ENCODE peak calls at places on chromosomes 3 and 15, in six cellular contexts. C is fibroblast of pulmonary artery, D is adrenal gland, X is heart right ventricle, O is PC-3, N is HCT116. S is an unnamed sample.

GRCh38 chr3:190117995-190118394 is 2.7 kb downstream of the P3H2 start:
- DNase-seq in N (no peak), O (no peak), D (no peak), C (no peak), X (no peak), S (no peak)

GRCh38 chr3:72086051-72086711 is 301.2 kb upstream of the PROK2 start:
- DNase-seq in D (no peak), O (no peak), X (no peak), N (no peak), C (peak), S (no peak)

GRCh38 chr3:128432301-128432897 is 34.3 kb downstream of the DNAJB8 start:
- DNase-seq in O (peak), X (no peak), C (no peak), D (no peak), N (no peak), S (no peak)

GRCh38 chr15:58574612-58575011 is 142.8 kb downstream of the LIPC start:
- DNase-seq in O (no peak), N (no peak), C (no peak), D (no peak), X (no peak), S (no peak)

GRCh38 chr3:149214702-149215101 is 6.9 kb downstream of the CP start:
- DNase-seq in O (no peak), C (no peak), D (no peak), X (no peak), N (no peak), S (no peak)

GRCh38 chr15:68054658-68055223 is 626 bp downstream of the PIAS1 start:
- DNase-seq in O (no peak), C (no peak), N (no peak), X (peak), D (peak), S (no peak)

GRCh38 chr3:28680050-28680449 is 331.4 kb upstream of the AZI2 start:
- DNase-seq in X (no peak), C (no peak), N (no peak), D (no peak), O (no peak), S (no peak)

GRCh38 chr3:48595075-48595525 is at the start of gene COL7A1:
- DNase-seq in X (no peak), D (no peak), N (no peak), O (no peak), C (no peak), S (no peak)

GRCh38 chr15:94451461-94451860 is 220.1 kb downstream of the MCTP2 start:
- DNase-seq in X (no peak), C (no peak), O (no peak), D (no peak), N (no peak), S (no peak)

GRCh38 chr3:190566043-190566933 is 52.4 kb downstream of the IL1RAP start:
- DNase-seq in D (peak), C (peak), N (peak), X (peak), O (peak), S (peak)

GRCh38 chr3:32147935-32148334 is 41.5 kb downstream of the GPD1L start:
- DNase-seq in X (no peak), D (no peak), O (no peak), N (no peak), C (no peak), S (no peak)
- TF ChIP-seq CTCF in X (no peak), D (no peak), O (peak), N (no peak), C (peak), S (no peak)

GRCh38 chr15:24761704-24762302 is 86.2 kb downstream of the NPAP1 start:
- DNase-seq in X (no peak), N (no peak), C (peak), D (no peak), O (peak), S (no peak)
- TF ChIP-seq CTCF in X (peak), N (no peak), C (peak), D (no peak), O (peak), S (no peak)

GRCh38 chr15:33296050-33296449 is 14.7 kb upstream of the RYR3 start:
- DNase-seq in C (no peak), X (no peak), D (no peak), N (no peak), O (no peak), S (no peak)
- TF ChIP-seq CTCF in C (no peak), X (no peak), D (no peak), N (no peak), O (no peak), S (no peak)

DNA sequence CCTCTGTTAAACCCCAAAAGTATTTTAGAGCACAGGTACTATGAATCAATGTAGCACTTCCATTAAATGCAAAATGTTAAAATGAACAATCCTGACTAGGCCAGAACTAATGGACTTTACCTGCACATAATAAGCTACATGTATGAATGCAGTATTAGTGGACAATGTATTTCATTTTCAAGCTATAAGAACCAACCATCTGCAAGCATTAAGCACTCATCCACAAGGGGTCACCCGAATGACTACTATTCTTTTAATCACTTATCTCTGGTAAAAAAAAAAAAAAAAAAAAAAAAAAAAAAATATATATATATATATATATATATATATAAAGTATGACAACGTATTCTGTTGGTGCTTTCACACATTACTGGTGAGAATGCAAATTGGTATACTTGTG is 7.2 kb downstream of the HERC1 start:
- DNase-seq in N (no peak), X (no peak), O (peak), D (no peak), C (peak), S (no peak)
- TF ChIP-seq CTCF in N (no peak), X (no peak), O (peak), D (no peak), C (peak), S (no peak)

GRCh38 chr15:88003928-88004327 is 252.6 kb downstream of the NTRK3 start:
- DNase-seq in X (no peak), D (no peak), O (no peak), C (no peak), N (no peak), S (no peak)
- TF ChIP-seq CTCF in X (no peak), D (no peak), O (no peak), C (no peak), N (no peak), S (no peak)

GRCh38 chr15:60373745-60374144 is 24.0 kb downstream of the ANXA2 start:
- DNase-seq in O (no peak), D (peak), C (no peak), X (no peak), N (no peak), S (no peak)

GRCh38 chr15:60374209-60374608 is 23.6 kb downstream of the ANXA2 start:
- DNase-seq in X (no peak), D (no peak), O (no peak), C (no peak), N (no peak), S (no peak)

GRCh38 chr15:60373327-60373726 is 24.5 kb downstream of the ANXA2 start:
- DNase-seq in X (no peak), D (no peak), C (no peak), N (no peak), O (no peak), S (no peak)

GRCh38 chr15:60375255-60375809 is 22.5 kb downstream of the ANXA2 start:
- DNase-seq in X (no peak), N (no peak), C (no peak), O (no peak), D (no peak), S (no peak)

GRCh38 chr15:60374628-60375081 is 23.1 kb downstream of the ANXA2 start:
- DNase-seq in X (no peak), N (peak), O (peak), C (peak), D (peak), S (no peak)
- TF ChIP-seq CTCF in X (no peak), N (no peak), O (peak), C (no peak), D (no peak), S (no peak)

S was measured in omental fat pad.